ENCODE peak calls at places on chromosomes 4 and X, in ten cellular contexts. B, Z, F, I, M, L, X, H, Q and T are unnamed samples.

GRCh38 chr4:37002625-37003024 is 241.9 kb upstream of the NWD2 start:
- DNase-seq in L (no peak), Q (no peak), I (no peak), X (no peak), F (no peak), M (peak), H (no peak), B (no peak), Z (no peak), T (no peak)

GRCh38 chr4:121360496-121360895 is 20.3 kb downstream of the QRFPR start:
- DNase-seq in Q (no peak), L (no peak), M (no peak), X (no peak), Z (no peak), I (no peak), H (no peak), B (no peak), F (no peak), T (no peak)

GRCh38 chr4:99062120-99062519 is 26.5 kb downstream of the ADH5 start:
- DNase-seq in H (no peak), X (peak), B (no peak), Q (no peak), M (no peak), L (no peak), F (no peak), I (peak), Z (no peak), T (no peak)

GRCh38 chr4:87848622-87849351 is 16.0 kb downstream of the MEPE start:
- DNase-seq in M (no peak), H (no peak), Q (peak), B (peak), X (peak), F (peak), L (no peak), I (no peak), Z (peak), T (peak)

GRCh38 chr4:140851032-140851636 is 94.9 kb upstream of the TBC1D9 start:
- DNase-seq in B (peak), H (no peak), Q (peak), L (no peak), Z (no peak), X (peak), F (peak), I (peak), M (peak), T (peak)

GRCh38 chr4:25993564-25994185 is 79.7 kb downstream of the SMIM20 start:
- DNase-seq in Z (no peak), M (peak), X (no peak), H (no peak), Q (no peak), B (peak), F (peak), I (no peak), L (no peak), T (no peak)

GRCh38 chr4:123603165-123603564 is 206.6 kb downstream of the SPRY1 start:
- DNase-seq in X (no peak), B (no peak), M (no peak), I (no peak), Z (no peak), Q (no peak), H (no peak), F (no peak), L (no peak), T (no peak)

GRCh38 chr4:120922390-120923200 is at the start of gene PRDM5:
- DNase-seq in M (peak), H (no peak), I (no peak), Q (peak), L (peak), X (peak), B (no peak), Z (no peak), F (peak), T (no peak)

GRCh38 chr4:27861381-27861787 is 1000.7 kb downstream of the STIM2 start:
- DNase-seq in H (no peak), Q (no peak), Z (peak), L (no peak), M (peak), F (no peak), B (peak), I (no peak), X (peak), T (no peak)

GRCh38 chr4:166078383-166078782 is 205.3 kb downstream of the TLL1 start:
- DNase-seq in Z (no peak), F (no peak), L (no peak), X (no peak), H (no peak), B (no peak), M (no peak), Q (no peak), I (no peak), T (no peak)

GRCh38 chr4:150240011-150240410 is 161.8 kb downstream of the DCLK2 start:
- DNase-seq in H (no peak), L (no peak), X (peak), M (no peak), Z (no peak), Q (no peak), F (no peak), I (no peak), B (no peak), T (no peak)

GRCh38 chrX:97692575-97692974 is 808.9 kb downstream of the RPA4 start:
- DNase-seq in I (no peak), F (no peak), H (no peak), X (no peak), Q (no peak), M (no peak), Z (no peak), L (no peak), B (no peak), T (no peak)

GRCh38 chrX:71815906-71816156 is 52.7 kb downstream of the CXorf49B start:
- DNase-seq in H (no peak), M (no peak), F (no peak), X (no peak), B (no peak), I (no peak), Z (no peak), L (no peak), Q (no peak), T (no peak)

GRCh38 chr4:185529413-185529812 is 5.9 kb downstream of the PDLIM3 start:
- DNase-seq in H (no peak), Z (no peak), F (no peak), Q (no peak), X (no peak), B (no peak), L (no peak), M (no peak), I (no peak), T (no peak)

GRCh38 chr4:139786494-139787354 is 121.1 kb downstream of the MGST2 start:
- DNase-seq in H (no peak), I (peak), Z (no peak), L (peak), F (no peak), B (no peak), Q (no peak), X (no peak), M (no peak), T (no peak)

GRCh38 chr4:176044589-176044951 is 21.1 kb upstream of the WDR17 start:
- DNase-seq in H (no peak), M (no peak), Z (no peak), I (no peak), F (no peak), Q (no peak), B (no peak), X (peak), L (no peak), T (peak)

GRCh38 chrX:292900-293897 is 12.0 kb downstream of the PLCXD1 start:
- DNase-seq in F (peak), H (no peak), Q (no peak), Z (no peak), I (no peak), B (no peak), L (peak), M (peak), X (no peak), T (no peak)

GRCh38 chr4:6769138-6769983 is 13.2 kb upstream of the KIAA0232 start:
- DNase-seq in B (no peak), F (no peak), I (no peak), H (no peak), L (no peak), Z (no peak), M (no peak), X (no peak), Q (no peak), T (no peak)

GRCh38 chr4:113444386-113444785 is 317.2 kb downstream of the CAMK2D start:
- DNase-seq in L (no peak), H (no peak), I (no peak), F (peak), X (peak), Z (no peak), Q (no peak), M (no peak), B (no peak), T (peak)

GRCh38 chr4:184380707-184381106 is 93.6 kb downstream of the IRF2 start:
- DNase-seq in Q (no peak), H (no peak), X (no peak), L (no peak), M (no peak), F (no peak), Z (no peak), B (no peak), I (no peak), T (no peak)

GRCh38 chrX:51144828-51145442 is 187.7 kb upstream of the NUDT10 start:
- DNase-seq in M (peak), L (no peak), B (peak), Z (no peak), F (no peak), H (no peak), X (peak), I (peak), Q (peak), T (no peak)

GRCh38 chr4:80070880-80071620 is 2.0 kb downstream of the ANTXR2 start:
- DNase-seq in I (no peak), Z (no peak), H (no peak), X (peak), F (no peak), L (no peak), Q (no peak), M (no peak), B (no peak), T (no peak)

GRCh38 chr4:86472377-86473019 is 112.6 kb upstream of the MAPK10 start:
- DNase-seq in F (no peak), Q (no peak), H (no peak), L (no peak), B (no peak), Z (no peak), X (no peak), I (no peak), M (no peak), T (no peak)

GRCh38 chrX:109684136-109684535 is 48.9 kb downstream of the ACSL4 start:
- DNase-seq in F (no peak), L (no peak), Z (no peak), Q (no peak), B (no peak), M (no peak), X (peak), H (no peak), I (no peak), T (no peak)

GRCh38 chrX:16643160-16643559 is 6.8 kb upstream of the S100G start:
- DNase-seq in H (no peak), Z (peak), M (peak), X (peak), B (no peak), F (no peak), Q (no peak), L (no peak), I (no peak), T (no peak)

GRCh38 chr4:140103676-140104075 is 50.3 kb downstream of the MAML3 start:
- DNase-seq in H (no peak), Q (no peak), I (no peak), Z (no peak), M (no peak), B (peak), X (peak), F (no peak), L (no peak), T (peak)

GRCh38 chrX:9829308-9830267 is 43.4 kb downstream of the SHROOM2 start:
- DNase-seq in B (peak), F (no peak), X (no peak), I (peak), Q (no peak), M (no peak), H (no peak), Z (peak), L (no peak), T (peak)

GRCh38 chr4:17323619-17324400 is 188.1 kb downstream of the QDPR start:
- DNase-seq in L (no peak), B (no peak), F (no peak), Z (no peak), H (peak), M (no peak), X (peak), Q (no peak), I (no peak), T (no peak)

GRCh38 chr4:19304028-19304427 is 947.7 kb upstream of the SLIT2 start:
- DNase-seq in H (no peak), L (no peak), Q (no peak), I (no peak), X (no peak), M (no peak), Z (no peak), F (no peak), B (no peak), T (no peak)

GRCh38 chrX:48793935-48794334 is 7.5 kb downstream of the GATA1 start:
- DNase-seq in F (no peak), Z (no peak), X (no peak), I (no peak), M (no peak), H (no peak), B (no peak), Q (no peak), L (no peak), T (no peak)

GRCh38 chr4:184968784-184969201 is 49.5 kb upstream of the HELT start:
- DNase-seq in Z (no peak), F (no peak), L (peak), Q (peak), M (peak), X (no peak), B (no peak), I (no peak), H (no peak), T (no peak)

GRCh38 chrX:71228063-71228642 is 5.1 kb downstream of the GJB1 start:
- DNase-seq in M (no peak), H (no peak), X (no peak), Z (no peak), L (no peak), F (no peak), Q (no peak), B (no peak), I (no peak), T (no peak)

GRCh38 chrX:40065291-40066046 is 32.3 kb downstream of the BCOR start:
- DNase-seq in Q (no peak), L (no peak), M (no peak), F (no peak), B (no peak), X (no peak), H (no peak), Z (no peak), I (no peak), T (no peak)

GRCh38 chr4:182141046-182141445 is 102.2 kb upstream of the TENM3 start:
- DNase-seq in L (peak), Z (no peak), I (no peak), F (no peak), B (no peak), H (no peak), M (peak), X (no peak), Q (no peak), T (no peak)

GRCh38 chrX:24961809-24962208 is 54.0 kb downstream of the ARX start:
- DNase-seq in Z (no peak), H (no peak), Q (no peak), X (no peak), F (no peak), I (no peak), M (no peak), L (no peak), B (no peak), T (no peak)

GRCh38 chrX:24963823-24964222 is 51.9 kb downstream of the ARX start:
- DNase-seq in M (peak), B (no peak), Q (no peak), X (peak), Z (no peak), L (no peak), H (no peak), F (no peak), I (no peak), T (no peak)

GRCh38 chrX:24969812-24970211 is 46.0 kb downstream of the ARX start:
- DNase-seq in Q (no peak), I (no peak), Z (no peak), M (no peak), H (no peak), L (no peak), F (no peak), X (no peak), B (no peak), T (no peak)

GRCh38 chrX:24965400-24965799 is 50.4 kb downstream of the ARX start:
- DNase-seq in B (no peak), I (no peak), X (no peak), Q (no peak), L (no peak), H (no peak), Z (no peak), M (no peak), F (no peak), T (no peak)
- H3K4me3 ChIP-seq in B (no peak), I (no peak), X (no peak), Q (no peak), L (no peak), H (no peak), Z (no peak), M (no peak), F (no peak), T (no peak)

GRCh38 chrX:132412208-132412607 is 76.6 kb downstream of the MBNL3 start:
- DNase-seq in F (no peak), Q (no peak), I (no peak), H (no peak), M (no peak), L (no peak), X (no peak), Z (no peak), B (no peak), T (peak)
- H3K4me3 ChIP-seq in F (no peak), Q (no peak), I (no peak), H (no peak), M (no peak), L (no peak), X (no peak), Z (no peak), B (no peak), T (no peak)

GRCh38 chrX:44971674-44972073 is 98.7 kb downstream of the KDM6A start:
- DNase-seq in H (no peak), Z (no peak), L (no peak), I (no peak), Q (no peak), B (no peak), F (no peak), X (no peak), M (no peak), T (no peak)
- H3K4me3 ChIP-seq in H (no peak), Z (no peak), L (no peak), I (no peak), Q (no peak), B (no peak), F (no peak), X (no peak), M (no peak), T (no peak)

DNA sequence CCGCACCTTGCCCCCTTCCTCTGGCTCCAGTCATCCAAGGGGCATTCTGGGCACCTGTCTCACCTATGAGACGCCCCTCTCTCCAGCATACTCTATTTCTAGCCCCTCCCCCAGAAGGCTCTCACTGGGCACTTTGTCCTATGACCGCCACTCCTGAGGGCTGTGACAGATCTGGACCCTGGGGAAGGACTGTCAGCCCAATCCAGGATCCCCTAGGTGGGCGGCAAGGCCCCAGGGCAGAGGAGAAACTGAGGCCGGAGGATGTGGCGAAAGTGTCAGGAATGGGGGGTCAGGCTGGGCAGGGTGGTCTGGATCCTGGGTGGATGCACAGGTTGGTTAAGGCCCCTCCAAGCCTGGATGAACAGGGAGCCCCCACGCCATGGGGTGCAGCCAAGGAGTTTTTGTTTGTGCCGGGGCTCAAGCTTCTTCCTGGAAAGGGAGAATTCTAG is 16.2 kb upstream of the NAT8L start:
- DNase-seq in H (no peak), X (no peak), M (no peak), I (no peak), Z (no peak), B (no peak), L (peak), F (peak), Q (no peak), T (no peak)
- H3K4me3 ChIP-seq in H (peak), X (peak), M (no peak), I (peak), Z (peak), B (no peak), L (peak), F (peak), Q (no peak), T (peak)

GRCh38 chr4:156413411-156413985 is 459.8 kb upstream of the CTSO start:
- DNase-seq in I (no peak), Z (no peak), H (no peak), M (no peak), B (no peak), F (no peak), Q (no peak), X (no peak), L (no peak), T (no peak)
- H3K4me3 ChIP-seq in I (no peak), Z (no peak), H (no peak), M (no peak), B (no peak), F (no peak), Q (no peak), X (no peak), L (no peak), T (no peak)